ENCODE peak calls at places on chromosomes 2 and 18, in six cellular contexts. B, S, F, K, W and C are unnamed samples. For H3K36me3, the result is how much of the 10 kb centered on the place peaks cover.

GRCh38 chr18:1488394-1488793 is 583.7 kb downstream of the ADCYAP1 start:
- DNase-seq in W (no peak), B (no peak), S (no peak), F (no peak), K (no peak), C (no peak)

GRCh38 chr2:44369392-44369791 is 7.6 kb downstream of the CAMKMT start:
- DNase-seq in F (no peak), K (no peak), S (no peak), W (no peak), B (no peak), C (no peak)

GRCh38 chr2:9112079-9112721 is 94.4 kb upstream of the ASAP2 start:
- DNase-seq in S (no peak), W (no peak), B (peak), F (peak), K (no peak), C (peak)

GRCh38 chr2:179536185-179536584 is 271.6 kb upstream of the SESTD1 start:
- DNase-seq in K (no peak), S (no peak), W (no peak), F (no peak), B (peak), C (peak)

GRCh38 chr2:191566347-191566746 is 111.6 kb upstream of the NABP1 start:
- DNase-seq in W (peak), F (peak), S (peak), B (peak), K (peak), C (peak)

GRCh38 chr2:217599906-217600305 is 402.9 kb downstream of the TNS1 start:
- DNase-seq in S (no peak), F (no peak), K (no peak), B (peak), W (no peak), C (no peak)

GRCh38 chr2:38409136-38409903 is 32.2 kb upstream of the ATL2 start:
- DNase-seq in W (peak), F (no peak), S (no peak), K (no peak), B (no peak), C (no peak)

GRCh38 chr18:70256994-70257393 is 31.9 kb upstream of the SOCS6 start:
- DNase-seq in F (no peak), B (no peak), W (no peak), S (no peak), K (no peak), C (no peak)

GRCh38 chr2:157327200-157327599 is 1.6 kb upstream of the ERMN start:
- DNase-seq in W (no peak), S (no peak), F (no peak), K (no peak), B (no peak), C (no peak)

GRCh38 chr2:6589171-6589570 is 276.5 kb downstream of the CMPK2 start:
- DNase-seq in B (no peak), W (no peak), S (no peak), K (no peak), F (no peak), C (no peak)

GRCh38 chr18:48597671-48598070 is 58.8 kb downstream of the CTIF start:
- DNase-seq in S (no peak), W (no peak), B (no peak), F (no peak), K (no peak), C (no peak)

GRCh38 chr2:105821428-105822125 is 76.9 kb downstream of the NCK2 start:
- DNase-seq in W (no peak), S (no peak), F (no peak), K (no peak), B (no peak), C (no peak)
- TF ChIP-seq CTCF in W (no peak), S (no peak), F (no peak), K (no peak), B (no peak), C (no peak)

GRCh38 chr2:101848790-101849410 is 142.9 kb upstream of the IL1R2 start:
- DNase-seq in W (no peak), B (no peak), S (no peak), K (no peak), F (no peak), C (no peak)

GRCh38 chr2:101847661-101848339 is 144.0 kb upstream of the IL1R2 start:
- DNase-seq in S (no peak), K (no peak), F (no peak), W (no peak), B (peak), C (peak)

GRCh38 chr2:101844055-101844635 is 146.6 kb downstream of the MAP4K4 start:
- DNase-seq in S (peak), F (no peak), K (no peak), W (no peak), B (peak), C (peak)

GRCh38 chr2:101850450-101850849 is 141.3 kb upstream of the IL1R2 start:
- DNase-seq in F (no peak), B (no peak), K (no peak), S (no peak), W (no peak), C (peak)

GRCh38 chr2:101846973-101847372 is 144.8 kb upstream of the IL1R2 start:
- DNase-seq in K (no peak), W (no peak), S (no peak), F (no peak), B (peak), C (no peak)
- H3K36me3 ChIP-seq in K (under half), W (under half), S (under half), F (under half), B (under half), C (under half)

GRCh38 chr18:13983506-13983905 is 68.2 kb upstream of the MC2R start:
- DNase-seq in S (no peak), K (no peak), B (no peak), W (no peak), F (no peak), C (no peak)

GRCh38 chr18:13987956-13988355 is 72.6 kb upstream of the MC2R start:
- DNase-seq in B (no peak), S (no peak), K (no peak), F (no peak), W (no peak), C (no peak)

GRCh38 chr18:13984080-13984479 is 68.7 kb upstream of the MC2R start:
- DNase-seq in S (no peak), K (no peak), F (no peak), W (no peak), B (no peak), C (peak)

DNA sequence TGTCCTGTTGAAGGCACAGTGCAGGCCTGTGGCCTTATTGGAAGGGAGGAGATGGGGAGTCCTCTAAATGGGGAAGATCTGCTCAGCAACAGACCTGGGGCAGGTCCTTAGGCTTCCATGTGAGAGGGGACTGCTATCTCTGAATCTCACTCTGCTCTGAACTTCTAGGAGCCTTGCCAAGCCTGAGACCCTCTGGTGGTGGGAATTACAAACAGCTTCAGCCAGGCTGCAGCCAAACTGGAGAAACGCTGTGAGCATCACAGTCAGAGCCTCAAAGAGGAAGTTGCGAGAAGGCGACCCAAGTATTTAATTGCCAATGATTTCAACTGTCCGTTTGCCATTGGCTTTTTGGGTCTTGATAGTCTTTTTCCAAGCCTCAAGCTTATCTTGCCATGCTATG is 66.8 kb upstream of the MC2R start:
- DNase-seq in S (no peak), K (peak), B (no peak), F (peak), W (no peak), C (no peak)
- TF ChIP-seq CTCF in S (no peak), K (peak), B (no peak), F (no peak), W (no peak), C (no peak)

DNA sequence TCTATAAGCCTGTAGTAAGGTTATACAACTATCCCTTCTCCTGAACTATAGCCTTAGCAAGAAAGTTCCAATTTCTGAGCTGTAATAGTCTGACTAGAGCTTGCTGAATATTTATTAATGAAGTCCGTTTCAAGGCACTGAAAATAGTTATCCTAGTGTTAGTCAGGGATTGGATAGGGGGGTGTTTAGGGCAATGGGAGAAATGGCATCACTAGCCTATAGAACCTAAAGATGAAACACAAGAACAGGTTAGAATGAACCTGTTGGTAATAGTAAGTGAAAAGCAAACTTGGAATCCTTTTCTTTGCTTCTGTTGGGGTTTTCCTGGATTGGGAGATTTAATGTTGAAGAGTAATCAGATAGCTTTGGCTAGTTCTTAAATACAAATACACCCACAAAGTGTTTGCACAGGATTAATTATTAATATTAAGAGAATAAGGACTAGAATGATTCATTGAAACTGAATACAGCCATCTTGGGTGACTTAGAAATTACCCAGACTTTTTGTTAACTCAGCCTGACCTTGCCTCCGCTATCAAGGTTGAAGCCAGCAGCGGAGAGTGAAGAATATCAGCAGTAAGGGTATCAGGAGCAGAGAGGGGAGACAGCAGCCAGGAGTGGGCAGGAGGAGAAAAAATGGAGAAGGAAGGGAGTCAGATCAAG is 14.4 kb downstream of the CCNT2 start:
- DNase-seq in K (no peak), B (no peak), F (no peak), W (peak), S (no peak), C (peak)
- H3K36me3 ChIP-seq in K (under half), B (under half), F (under half), W (under half), S (under half), C (under half)

DNA sequence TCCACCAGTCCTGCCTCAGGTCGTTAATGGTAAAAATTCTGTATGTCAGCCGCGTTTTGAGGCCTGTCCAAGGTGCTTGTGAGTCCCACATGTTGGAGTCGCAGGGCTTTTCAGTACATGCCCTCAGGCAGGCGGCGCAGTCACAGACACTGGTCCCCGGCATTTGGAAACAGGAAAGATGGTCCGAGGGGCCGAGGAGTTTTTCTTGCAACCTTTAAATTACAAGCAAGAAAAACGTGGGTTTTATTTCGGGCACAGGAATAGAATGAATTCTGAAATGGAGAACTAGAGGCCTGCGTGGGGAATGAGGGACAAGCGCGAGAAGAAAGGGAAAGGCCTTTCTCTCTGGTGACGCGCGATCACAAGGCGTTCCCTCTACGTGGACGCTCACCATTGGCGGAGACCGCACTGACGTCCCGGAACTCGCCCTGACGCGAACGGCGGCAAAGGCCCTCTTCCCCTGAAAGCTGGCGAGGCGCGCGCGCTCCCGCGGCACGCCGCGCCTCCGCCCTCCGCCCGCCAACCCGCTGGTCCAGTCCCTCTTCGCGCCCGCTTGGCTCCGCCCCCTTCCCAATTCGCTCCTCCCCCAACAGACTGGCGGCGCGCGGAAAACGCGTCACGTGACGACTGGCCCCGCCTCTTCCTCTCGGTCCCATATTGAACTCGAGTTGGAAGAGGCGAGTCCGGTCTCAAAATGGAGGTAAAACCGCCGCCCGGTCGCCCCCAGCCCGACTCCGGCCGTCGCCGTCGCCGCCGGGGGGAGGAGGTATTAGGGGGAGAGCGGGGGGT is at the start of gene HNRNPA3:
- DNase-seq in S (peak), F (peak), B (peak), W (peak), K (peak), C (peak)
- TF ChIP-seq CTCF in S (no peak), F (peak), B (no peak), W (peak), K (peak), C (peak)

GRCh38 chr2:10433948-10434884 is 13.9 kb downstream of the ODC1 start:
- DNase-seq in K (no peak), F (no peak), S (no peak), W (no peak), B (no peak), C (no peak)
- H3K36me3 ChIP-seq in K (under half), F (under half), S (under half), W (under half), B (under half), C (under half)

DNA sequence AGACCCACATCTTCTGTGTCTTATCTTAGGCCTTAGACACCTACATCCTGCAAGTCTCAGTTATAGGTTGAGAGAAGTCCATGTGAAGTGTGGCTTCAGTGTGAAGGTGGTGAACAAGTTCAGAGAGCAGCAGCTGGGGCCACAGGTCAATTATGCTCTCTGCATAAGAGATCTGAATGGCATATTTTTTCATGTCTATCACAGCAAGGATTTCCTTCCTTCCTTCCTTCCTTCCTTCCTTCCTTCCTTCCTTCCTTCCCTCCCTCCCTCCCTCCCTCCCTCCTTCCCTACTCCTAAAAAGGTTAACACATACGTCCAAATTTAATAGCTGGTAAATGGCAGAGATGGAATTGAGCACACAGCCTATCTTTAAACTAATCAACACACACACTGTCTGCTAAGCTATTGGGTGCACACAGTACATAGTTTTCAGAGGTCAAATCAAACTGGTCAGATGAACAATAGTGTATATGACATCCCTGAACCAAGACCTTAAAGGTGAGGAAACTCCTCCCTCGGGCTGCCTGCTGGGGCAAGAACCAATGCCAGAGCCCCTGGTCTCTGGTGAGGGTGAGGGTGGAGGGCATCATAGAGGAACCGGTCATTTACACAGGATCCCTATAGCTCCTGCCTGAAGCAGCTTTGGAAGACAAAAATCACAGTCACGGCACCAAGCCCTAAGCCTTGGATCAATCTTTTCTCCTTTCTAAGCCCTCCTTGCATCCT is 240.9 kb downstream of the ICOS start:
- DNase-seq in S (no peak), W (no peak), B (no peak), K (no peak), F (peak), C (no peak)
- TF ChIP-seq CTCF in S (no peak), W (no peak), B (no peak), K (no peak), F (no peak), C (no peak)

GRCh38 chr2:11201969-11202368 is 46.7 kb downstream of the SLC66A3 start:
- DNase-seq in F (no peak), W (no peak), K (no peak), S (no peak), B (no peak), C (no peak)

GRCh38 chr2:11203480-11203879 is 48.2 kb downstream of the SLC66A3 start:
- DNase-seq in F (peak), K (no peak), B (peak), S (peak), W (no peak), C (peak)

GRCh38 chr2:11200651-11201050 is 45.4 kb downstream of the SLC66A3 start:
- DNase-seq in S (no peak), W (no peak), F (no peak), K (no peak), B (no peak), C (no peak)
- H3K36me3 ChIP-seq in S (under half), W (under half), F (under half), K (under half), B (under half), C (under half)